ENCODE peak calls at places on chromosomes 11 and 22, in ten cellular contexts. M is GM04503; W is pons; K is stimulated activated CD4-positive, alpha-beta T cell treated with anti-CD3 and anti-CD28 coated beads, TNF-alpha, amount 100 ng/mL, for 24 hours; U is adrenal gland; Q is tibial artery; R is NCI-H187 treated with DMSO at 0.1 percent for 48 hours; P is HEK293T; T is amniotic epithelial cell; V is WERI-Rb-1. G is an unnamed sample.

GRCh38 chr22:43975041-43975440 is 19.8 kb downstream of the SAMM50 start:
- DNase-seq in M (no peak), W (no peak), K (no peak), U (no peak), Q (no peak), R (no peak), P (no peak), T (no peak), V (no peak), G (no peak)

GRCh38 chr22:25650834-25651233 is 86.4 kb downstream of the GRK3 start:
- DNase-seq in M (no peak), W (no peak), K (no peak), U (no peak), Q (no peak), R (no peak), P (no peak), T (no peak), V (no peak), G (no peak)

GRCh38 chr11:5992604-5993251 is 5.9 kb upstream of the OR52L1 start:
- DNase-seq in M (no peak), W (peak), K (no peak), U (no peak), Q (no peak), R (no peak), P (peak), T (peak), V (no peak), G (peak)

GRCh38 chr11:12182650-12183511 is 72.5 kb downstream of the MICAL2 start:
- DNase-seq in M (peak), W (no peak), K (no peak), U (peak), Q (no peak), R (no peak), P (no peak), T (peak), V (no peak), G (peak)

GRCh38 chr11:69703711-69704507 is at the start of gene FGF19:
- DNase-seq in M (no peak), W (no peak), K (no peak), U (no peak), Q (no peak), R (no peak), P (no peak), T (no peak), V (peak), G (no peak)

GRCh38 chr22:43129426-43130425 is 13.5 kb downstream of the MCAT start:
- DNase-seq in M (no peak), W (no peak), K (no peak), U (no peak), Q (no peak), R (no peak), P (no peak), T (no peak), V (no peak), G (no peak)

GRCh38 chr22:42747701-42748513 is 27.2 kb upstream of the A4GALT start:
- DNase-seq in M (peak), W (no peak), K (no peak), U (no peak), Q (no peak), R (no peak), P (no peak), T (peak), V (no peak), G (peak)

GRCh38 chr11:8261921-8262551 is 1.6 kb downstream of the LMO1 start:
- DNase-seq in M (no peak), W (no peak), K (no peak), U (peak), Q (peak), R (no peak), P (no peak), T (no peak), V (no peak), G (no peak)

GRCh38 chr11:106608677-106609076 is 409.6 kb downstream of the GUCY1A2 start:
- DNase-seq in M (peak), W (no peak), K (no peak), U (no peak), Q (no peak), R (no peak), P (no peak), T (peak), V (no peak), G (peak)

GRCh38 chr22:41642711-41643110 is 21.6 kb downstream of the XRCC6 start:
- DNase-seq in M (no peak), W (no peak), K (no peak), U (no peak), Q (no peak), R (no peak), P (no peak), T (no peak), V (no peak), G (no peak)

GRCh38 chr11:57429946-57430345 is 3.0 kb upstream of the SLC43A3 start:
- DNase-seq in M (no peak), W (no peak), K (no peak), U (no peak), Q (no peak), R (no peak), P (no peak), T (no peak), V (no peak), G (no peak)

GRCh38 chr11:69227271-69227670 is 66.7 kb upstream of the MYEOV start:
- DNase-seq in M (no peak), W (no peak), K (no peak), U (no peak), Q (peak), R (no peak), P (no peak), T (no peak), V (no peak), G (no peak)

GRCh38 chr11:57428643-57429042 is 1.7 kb upstream of the SLC43A3 start:
- DNase-seq in M (no peak), W (no peak), K (no peak), U (no peak), Q (no peak), R (no peak), P (no peak), T (no peak), V (no peak), G (no peak)

GRCh38 chr22:33720166-33720878 is 200.0 kb downstream of the LARGE1 start:
- DNase-seq in M (no peak), W (no peak), K (no peak), U (no peak), Q (no peak), R (no peak), P (no peak), T (no peak), V (no peak), G (no peak)